ENCODE peak calls at places on chromosomes 7 and 10, in six cellular contexts. Q is upper lobe of right lung, B is ascending aorta, P is cardiac muscle cell, T is Karpas-422, Y is heart left ventricle. J is an unnamed sample.

GRCh38 chr7:28509256-28510021 is 97.1 kb downstream of the CREB5 start:
- DNase-seq in Y (no peak), Q (peak; percentile 73), T (no peak), P (peak; percentile 69), B (no peak), J (no peak)

GRCh38 chr10:95133016-95133752 is 60.9 kb upstream of the ACSM6 start:
- DNase-seq in T (peak; percentile 90), Y (peak; percentile 49), Q (peak; percentile 69), B (peak; percentile 83), P (peak; percentile 84), J (peak; percentile 96)

GRCh38 chr7:100483728-100484635 is at the start of gene NYAP1:
- DNase-seq in Y (peak; percentile 80), Q (no peak), B (no peak), P (peak; percentile 64), T (peak; percentile 73), J (peak; percentile 91)

GRCh38 chr7:158614695-158615094 is 27.1 kb upstream of the PTPRN2 start:
- DNase-seq in B (no peak), T (peak; percentile 50), Y (no peak), P (peak; percentile 46), Q (no peak), J (no peak)

GRCh38 chr10:129741978-129742741 is 221.9 kb downstream of the EBF3 start:
- DNase-seq in Q (peak; percentile 20), B (no peak), T (no peak), Y (no peak), P (no peak), J (no peak)

GRCh38 chr10:87844837-87845623 is 18.3 kb downstream of the KLLN start:
- DNase-seq in P (peak; percentile 46), Q (no peak), B (no peak), Y (no peak), T (no peak), J (no peak)

GRCh38 chr10:70850097-70850496 is 34.3 kb downstream of the SGPL1 start:
- DNase-seq in Y (no peak), B (no peak), P (peak; percentile 43), Q (no peak), T (no peak), J (no peak)

GRCh38 chr10:75353183-75353582 is 48.4 kb downstream of the ZNF503 start:
- DNase-seq in B (no peak), Y (no peak), P (no peak), T (no peak), Q (no peak), J (peak; percentile 37)

GRCh38 chr10:99369126-99369525 is 40.0 kb downstream of the CNNM1 start:
- DNase-seq in T (no peak), Q (no peak), P (no peak), Y (no peak), B (no peak), J (no peak)

GRCh38 chr10:61847640-61848039 is 53.9 kb upstream of the ARID5B start:
- DNase-seq in Q (no peak), Y (no peak), P (peak; percentile 12), T (no peak), B (no peak), J (no peak)
- H3K4me1 ChIP-seq in Q (no peaks in the 10 kb centered on the region), Y (no peaks in the 10 kb centered on the region), P (no peaks in the 10 kb centered on the region), T (no peaks in the 10 kb centered on the region), B (no peaks in the 10 kb centered on the region), J (no peaks in the 10 kb centered on the region)

GRCh38 chr7:78149787-78150186 is 351.2 kb downstream of the PHTF2 start:
- DNase-seq in T (no peak), B (no peak), P (peak; percentile 64), Q (no peak), Y (no peak), J (no peak)
- H3K4me3 ChIP-seq in T (no peak overlapping the region), B (no peak overlapping the region), P (no peak overlapping the region), Q (no peak overlapping the region), Y (no peak overlapping the region), J (no peak overlapping the region)

DNA sequence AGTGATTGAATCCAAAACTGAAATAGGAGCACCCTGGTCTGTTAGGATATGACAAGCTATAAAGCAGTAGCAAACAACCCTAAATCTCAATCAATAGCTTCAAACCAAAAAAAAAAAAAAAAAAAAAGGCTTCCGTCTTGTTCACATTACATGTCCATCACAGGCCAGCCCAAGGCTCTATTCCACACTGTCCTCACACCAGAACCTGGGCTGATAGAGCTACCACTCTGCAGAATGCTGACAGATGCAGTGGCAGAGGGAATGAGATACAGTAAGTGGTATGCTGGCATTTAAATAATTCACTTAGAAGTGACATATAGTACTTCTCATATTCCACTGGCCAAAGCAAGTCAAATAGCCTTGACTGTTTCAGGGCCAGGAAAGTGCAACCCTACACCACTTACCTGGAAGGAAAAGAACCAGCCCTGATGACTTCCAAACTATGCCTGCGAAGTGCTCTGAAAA is 5.8 kb downstream of the CDCA7L start:
- DNase-seq in T (peak; percentile 41), B (no peak), Q (no peak), P (no peak), Y (no peak), J (no peak)
- H3K4me1 ChIP-seq in T (peaks cover 75% of the 10 kb centered on the region), B (peaks cover 4% of the 10 kb centered on the region), Q (peaks cover 24% of the 10 kb centered on the region), P (peaks cover 37% of the 10 kb centered on the region), Y (peaks cover 54% of the 10 kb centered on the region), J (peaks cover 8% of the 10 kb centered on the region)

DNA sequence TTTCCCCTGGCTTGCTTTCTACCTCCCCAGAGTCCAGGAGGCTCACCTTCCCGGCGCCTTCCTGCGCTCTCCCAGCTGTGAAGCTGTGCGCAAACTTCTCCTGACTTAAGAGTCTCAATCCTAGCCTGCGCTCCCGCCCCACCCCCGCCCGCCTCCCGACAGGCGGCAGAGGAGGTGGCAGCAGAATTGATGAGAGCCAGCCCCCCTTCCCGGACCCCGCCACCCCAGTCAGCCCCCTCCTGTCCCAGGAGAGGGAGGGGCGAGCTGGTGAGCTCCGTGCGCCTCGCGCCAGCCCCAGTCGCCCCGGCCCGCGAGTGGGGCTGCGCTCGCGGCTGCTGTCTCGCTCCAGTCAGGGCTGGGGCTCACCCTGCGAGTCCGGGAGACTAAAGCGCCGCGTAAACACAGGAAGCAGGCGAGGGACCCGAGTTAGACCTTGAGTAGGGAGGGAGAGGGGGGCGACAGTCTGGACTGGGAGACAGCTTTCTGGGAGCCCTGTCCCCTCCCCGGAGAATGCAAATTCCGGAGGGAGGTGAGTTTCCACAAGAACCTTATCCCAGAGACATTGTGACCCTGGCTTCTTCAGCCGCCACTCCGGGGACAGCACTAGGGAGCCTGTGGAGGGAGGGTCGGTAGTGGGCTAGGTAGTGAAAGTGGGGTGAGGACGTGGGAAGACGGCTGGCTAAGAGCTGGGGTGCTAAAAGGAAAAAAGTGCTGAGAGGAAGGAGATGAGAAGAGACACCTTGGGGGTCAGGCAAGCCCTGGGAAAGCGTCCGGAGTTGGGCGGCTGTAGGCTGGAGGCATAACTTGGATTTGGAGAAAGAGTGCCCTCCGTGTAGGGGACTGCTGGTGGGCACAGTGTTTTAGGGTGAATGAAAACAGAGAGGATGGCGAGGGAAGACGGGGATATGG is at the start of gene CALCR:
- DNase-seq in B (no peak), Y (peak; percentile 52), T (no peak), Q (peak; percentile 66), P (no peak), J (peak; percentile 86)
- H3K4me3 ChIP-seq in B (peak within 1 kb of the TSS; percentile 8), Y (peak within 1 kb of the TSS; percentile 18), T (no peak within 1 kb of the TSS), Q (peak within 1 kb of the TSS; percentile 24), P (peak within 1 kb of the TSS; percentile 47), J (peak within 1 kb of the TSS; percentile 86)

GRCh38 chr10:124918906-124919305 is 23.0 kb upstream of the ZRANB1 start:
- DNase-seq in B (no peak), P (no peak), Q (no peak), Y (no peak), T (peak; percentile 39), J (no peak)
- H3K4me1 ChIP-seq in B (peaks cover 27% of the 10 kb centered on the region), P (peaks cover 6% of the 10 kb centered on the region), Q (peaks cover 27% of the 10 kb centered on the region), Y (peaks cover 43% of the 10 kb centered on the region), T (peaks cover 33% of the 10 kb centered on the region), J (no peaks in the 10 kb centered on the region)

DNA sequence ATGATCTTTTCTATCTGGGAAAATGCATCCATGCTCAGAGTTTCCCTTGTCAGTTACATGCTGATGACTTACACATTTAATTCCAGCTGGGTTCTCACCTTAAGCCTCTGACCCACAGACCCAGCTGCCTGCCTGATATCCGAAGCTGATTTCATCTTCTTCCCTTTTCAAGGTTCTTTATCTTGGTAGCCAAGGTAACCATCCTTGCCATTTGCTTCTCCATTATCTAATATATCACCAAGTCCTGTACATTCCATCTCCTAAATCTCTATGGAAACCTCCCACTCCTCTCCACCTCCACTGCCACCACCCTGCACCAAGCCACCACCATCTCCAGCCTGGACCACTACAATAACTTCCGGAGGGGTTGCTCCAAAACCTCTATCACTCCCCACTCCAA is 19.9 kb downstream of the SCRN1 start:
- DNase-seq in P (no peak), T (no peak), Q (no peak), B (no peak), Y (no peak), J (no peak)
- H3K4me3 ChIP-seq in P (no peak overlapping the region), T (no peak overlapping the region), Q (no peak overlapping the region), B (no peak overlapping the region), Y (no peak overlapping the region), J (no peak overlapping the region)

GRCh38 chr10:15197276-15197675 is 28.8 kb upstream of the NMT2 start:
- DNase-seq in T (no peak), B (no peak), Q (no peak), P (peak; percentile 24), Y (no peak), J (no peak)
- H3K4me1 ChIP-seq in T (peaks cover 9% of the 10 kb centered on the region), B (no peaks in the 10 kb centered on the region), Q (peaks cover 3% of the 10 kb centered on the region), P (no peaks in the 10 kb centered on the region), Y (peaks cover 29% of the 10 kb centered on the region), J (no peaks in the 10 kb centered on the region)

GRCh38 chr7:80159802-80160201 is 25.2 kb downstream of the GNAI1 start:
- DNase-seq in Y (no peak), Q (no peak), B (no peak), P (no peak), T (no peak), J (no peak)

GRCh38 chr7:80170445-80170844 is 35.8 kb downstream of the GNAI1 start:
- DNase-seq in Y (no peak), T (no peak), P (no peak), Q (no peak), B (no peak), J (no peak)

GRCh38 chr7:80165177-80165576 is 30.5 kb downstream of the GNAI1 start:
- DNase-seq in B (no peak), Y (no peak), T (no peak), Q (no peak), P (no peak), J (no peak)
- H3K4me3 ChIP-seq in B (no peak overlapping the region), Y (no peak overlapping the region), T (no peak overlapping the region), Q (no peak overlapping the region), P (no peak overlapping the region), J (no peak overlapping the region)

DNA sequence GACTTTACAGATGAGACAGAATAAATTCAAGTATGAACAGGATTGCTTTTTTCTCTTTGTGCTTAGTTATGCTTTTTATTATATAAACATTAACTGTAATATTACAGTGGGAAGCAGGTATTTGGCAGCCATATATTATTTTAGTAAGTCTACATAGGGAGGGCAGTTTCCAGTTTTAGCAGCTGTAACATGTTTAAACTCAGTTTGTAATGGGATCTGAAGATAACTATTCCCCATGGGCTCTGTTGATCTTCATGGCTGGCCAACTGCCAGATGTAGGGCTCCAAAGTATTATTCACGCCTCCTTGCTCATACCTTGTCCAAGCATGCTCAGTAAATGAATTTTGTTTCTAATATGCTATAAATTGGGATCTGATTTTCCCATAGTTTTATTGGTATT is 182.4 kb downstream of the ARID5B start:
- DNase-seq in T (peak; percentile 86), Q (no peak), B (peak; percentile 82), Y (peak; percentile 74), P (peak; percentile 92), J (no peak)
- H3K4me1 ChIP-seq in T (peaks cover 70% of the 10 kb centered on the region), Q (peaks cover 40% of the 10 kb centered on the region), B (peaks cover 55% of the 10 kb centered on the region), Y (peaks cover 59% of the 10 kb centered on the region), P (peaks cover 21% of the 10 kb centered on the region), J (no peaks in the 10 kb centered on the region)